ENCODE peak calls at places on chromosomes 5 and 9, in ten cellular contexts. One of them, this sample, is unnamed.

GRCh38 chr9:92948032-92948534 is 760 bp downstream of the FGD3 start:
- DNase-seq in ecto neural progenitor cell: no peak
- DNase-seq in CD4-positive, alpha-beta memory T cell: no peak
- DNase-seq in Calu3: no peak
- DNase-seq in Ammon's horn: no peak
- DNase-seq in A673: no peak
- DNase-seq in T1000: no peak
- DNase-seq in kidney glomerular epithelial cell: no peak
- DNase-seq in stimulated activated CD4-positive, alpha-beta T cell treated with anti-CD3 and anti-CD28 coated beads, TNF-alpha, amount 100 ng/mL, for 24 hours: no peak
- DNase-seq in AG09309: no peak
- DNase-seq in this sample: no peak

GRCh38 chr5:85604786-85605185 is 1013.0 kb upstream of the COX7C start:
- DNase-seq in ecto neural progenitor cell: no peak
- DNase-seq in CD4-positive, alpha-beta memory T cell: no peak
- DNase-seq in Calu3: no peak
- DNase-seq in Ammon's horn: no peak
- DNase-seq in A673: no peak
- DNase-seq in T1000: no peak
- DNase-seq in kidney glomerular epithelial cell: no peak
- DNase-seq in stimulated activated CD4-positive, alpha-beta T cell treated with anti-CD3 and anti-CD28 coated beads, TNF-alpha, amount 100 ng/mL, for 24 hours: no peak
- DNase-seq in AG09309: no peak
- DNase-seq in this sample: no peak

GRCh38 chr5:94992325-94992724 is 292.6 kb downstream of the MCTP1 start:
- DNase-seq in ecto neural progenitor cell: no peak
- DNase-seq in CD4-positive, alpha-beta memory T cell: no peak
- DNase-seq in Calu3: no peak
- DNase-seq in Ammon's horn: peak; percentile 4
- DNase-seq in A673: no peak
- DNase-seq in T1000: no peak
- DNase-seq in kidney glomerular epithelial cell: no peak
- DNase-seq in stimulated activated CD4-positive, alpha-beta T cell treated with anti-CD3 and anti-CD28 coated beads, TNF-alpha, amount 100 ng/mL, for 24 hours: no peak
- DNase-seq in AG09309: no peak
- DNase-seq in this sample: no peak

GRCh38 chr9:14752271-14752670 is 29.7 kb upstream of the CER1 start:
- DNase-seq in ecto neural progenitor cell: no peak
- DNase-seq in CD4-positive, alpha-beta memory T cell: no peak
- DNase-seq in Calu3: no peak
- DNase-seq in Ammon's horn: no peak
- DNase-seq in A673: peak; percentile 17
- DNase-seq in T1000: no peak
- DNase-seq in kidney glomerular epithelial cell: no peak
- DNase-seq in stimulated activated CD4-positive, alpha-beta T cell treated with anti-CD3 and anti-CD28 coated beads, TNF-alpha, amount 100 ng/mL, for 24 hours: no peak
- DNase-seq in AG09309: no peak
- DNase-seq in this sample: no peak

GRCh38 chr5:116734717-116735072 is 160.1 kb upstream of the SEMA6A start:
- DNase-seq in ecto neural progenitor cell: no peak
- DNase-seq in CD4-positive, alpha-beta memory T cell: no peak
- DNase-seq in Calu3: no peak
- DNase-seq in Ammon's horn: peak; percentile 33
- DNase-seq in A673: no peak
- DNase-seq in T1000: no peak
- DNase-seq in kidney glomerular epithelial cell: no peak
- DNase-seq in stimulated activated CD4-positive, alpha-beta T cell treated with anti-CD3 and anti-CD28 coated beads, TNF-alpha, amount 100 ng/mL, for 24 hours: no peak
- DNase-seq in AG09309: no peak
- DNase-seq in this sample: no peak

GRCh38 chr5:27906481-27906880 is 868.1 kb upstream of the CDH9 start:
- DNase-seq in ecto neural progenitor cell: no peak
- DNase-seq in CD4-positive, alpha-beta memory T cell: no peak
- DNase-seq in Calu3: no peak
- DNase-seq in Ammon's horn: no peak
- DNase-seq in A673: no peak
- DNase-seq in T1000: no peak
- DNase-seq in kidney glomerular epithelial cell: peak; percentile 45
- DNase-seq in stimulated activated CD4-positive, alpha-beta T cell treated with anti-CD3 and anti-CD28 coated beads, TNF-alpha, amount 100 ng/mL, for 24 hours: no peak
- DNase-seq in AG09309: no peak
- DNase-seq in this sample: no peak

GRCh38 chr5:84290161-84290560 is 94.5 kb downstream of the EDIL3 start:
- DNase-seq in ecto neural progenitor cell: no peak
- DNase-seq in CD4-positive, alpha-beta memory T cell: no peak
- DNase-seq in Calu3: no peak
- DNase-seq in Ammon's horn: peak; percentile 45
- DNase-seq in A673: no peak
- DNase-seq in T1000: no peak
- DNase-seq in kidney glomerular epithelial cell: peak; percentile 74
- DNase-seq in stimulated activated CD4-positive, alpha-beta T cell treated with anti-CD3 and anti-CD28 coated beads, TNF-alpha, amount 100 ng/mL, for 24 hours: no peak
- DNase-seq in AG09309: no peak
- DNase-seq in this sample: no peak

GRCh38 chr9:112218908-112219307 is 43.8 kb upstream of the SUSD1 start:
- DNase-seq in ecto neural progenitor cell: no peak
- DNase-seq in CD4-positive, alpha-beta memory T cell: no peak
- DNase-seq in Calu3: no peak
- DNase-seq in Ammon's horn: no peak
- DNase-seq in A673: no peak
- DNase-seq in T1000: no peak
- DNase-seq in kidney glomerular epithelial cell: no peak
- DNase-seq in stimulated activated CD4-positive, alpha-beta T cell treated with anti-CD3 and anti-CD28 coated beads, TNF-alpha, amount 100 ng/mL, for 24 hours: no peak
- DNase-seq in AG09309: no peak
- DNase-seq in this sample: no peak

GRCh38 chr5:123269851-123270250 is 153.4 kb downstream of the CEP120 start:
- DNase-seq in ecto neural progenitor cell: no peak
- DNase-seq in CD4-positive, alpha-beta memory T cell: no peak
- DNase-seq in Calu3: no peak
- DNase-seq in Ammon's horn: no peak
- DNase-seq in A673: no peak
- DNase-seq in T1000: no peak
- DNase-seq in kidney glomerular epithelial cell: no peak
- DNase-seq in stimulated activated CD4-positive, alpha-beta T cell treated with anti-CD3 and anti-CD28 coated beads, TNF-alpha, amount 100 ng/mL, for 24 hours: no peak
- DNase-seq in AG09309: no peak
- DNase-seq in this sample: no peak

GRCh38 chr9:88421348-88421747 is 33.1 kb downstream of the SPIN1 start:
- DNase-seq in ecto neural progenitor cell: no peak
- DNase-seq in CD4-positive, alpha-beta memory T cell: no peak
- DNase-seq in Calu3: no peak
- DNase-seq in Ammon's horn: no peak
- DNase-seq in A673: no peak
- DNase-seq in T1000: no peak
- DNase-seq in kidney glomerular epithelial cell: no peak
- DNase-seq in stimulated activated CD4-positive, alpha-beta T cell treated with anti-CD3 and anti-CD28 coated beads, TNF-alpha, amount 100 ng/mL, for 24 hours: no peak
- DNase-seq in AG09309: no peak
- DNase-seq in this sample: no peak

This sample was measured in central memory CD4-positive, alpha-beta T cell.